ENCODE peak calls at places on chromosomes 3 and 15, in four cellular contexts. N, I, E and Q are unnamed samples.

GRCh38 chr3:14536055-14536815 is 3.9 kb downstream of the GRIP2 start:
- DNase-seq in I (no peak), N (no peak), E (no peak), Q (no peak)

GRCh38 chr3:5423076-5423475 is 235.6 kb downstream of the EDEM1 start:
- DNase-seq in N (no peak), E (no peak), I (no peak), Q (no peak)

GRCh38 chr3:21672303-21672702 is 78.7 kb downstream of the ZNF385D start:
- DNase-seq in N (no peak), E (no peak), I (no peak), Q (no peak)

GRCh38 chr15:57153140-57153539 is 223.2 kb upstream of the CGNL1 start:
- DNase-seq in N (no peak), I (no peak), E (no peak), Q (no peak)

GRCh38 chr3:57227930-57228733 is 603 bp downstream of the APPL1 start:
- DNase-seq in I (no peak), E (peak; percentile 59), N (no peak), Q (peak; percentile 26)

GRCh38 chr3:127762077-127762786 is 60.1 kb downstream of the MGLL start:
- DNase-seq in N (no peak), I (peak; percentile 56), E (no peak), Q (no peak)

GRCh38 chr15:50355980-50356379 is 982 bp upstream of the GABPB1 start:
- DNase-seq in E (no peak), I (no peak), N (no peak), Q (no peak)

GRCh38 chr3:18885612-18886011 is 262.7 kb upstream of the KCNH8 start:
- DNase-seq in E (no peak), N (no peak), I (no peak), Q (no peak)

GRCh38 chr3:113019182-113020137 is 28.7 kb downstream of the GTPBP8 start:
- DNase-seq in N (peak; percentile 81), E (peak; percentile 96), I (peak; percentile 67), Q (peak; percentile 94)

GRCh38 chr3:40258555-40258954 is 51.0 kb upstream of the EIF1B start:
- DNase-seq in I (no peak), E (no peak), N (no peak), Q (peak; percentile 13)

GRCh38 chr3:136839556-136839931 is 20.6 kb downstream of the SLC35G2 start:
- DNase-seq in N (no peak), I (no peak), E (no peak), Q (no peak)

GRCh38 chr3:160179906-160180305 is 45.3 kb upstream of the C3orf80 start:
- DNase-seq in I (no peak), N (no peak), E (no peak), Q (no peak)

GRCh38 chr3:46440531-46441294 is 24.0 kb downstream of the LTF start:
- DNase-seq in E (no peak), N (no peak), I (peak; percentile 56), Q (no peak)

GRCh38 chr3:130849111-130849552 is 44.8 kb upstream of the ATP2C1 start:
- DNase-seq in I (no peak), E (no peak), N (no peak), Q (no peak)

GRCh38 chr15:76904461-76905012 is 603 bp downstream of the SCAPER start:
- DNase-seq in N (peak; percentile 28), E (peak; percentile 53), I (no peak), Q (peak; percentile 46)

GRCh38 chr3:144923051-144923450 is 951.4 kb downstream of the DIPK2A start:
- DNase-seq in I (no peak), N (no peak), E (no peak), Q (no peak)

GRCh38 chr3:144921710-144922109 is 950.1 kb downstream of the DIPK2A start:
- DNase-seq in N (no peak), E (no peak), I (no peak), Q (no peak)
- TF ChIP-seq PBX3 in N (no peak), E (no peak), I (no peak), Q (no peak)

DNA sequence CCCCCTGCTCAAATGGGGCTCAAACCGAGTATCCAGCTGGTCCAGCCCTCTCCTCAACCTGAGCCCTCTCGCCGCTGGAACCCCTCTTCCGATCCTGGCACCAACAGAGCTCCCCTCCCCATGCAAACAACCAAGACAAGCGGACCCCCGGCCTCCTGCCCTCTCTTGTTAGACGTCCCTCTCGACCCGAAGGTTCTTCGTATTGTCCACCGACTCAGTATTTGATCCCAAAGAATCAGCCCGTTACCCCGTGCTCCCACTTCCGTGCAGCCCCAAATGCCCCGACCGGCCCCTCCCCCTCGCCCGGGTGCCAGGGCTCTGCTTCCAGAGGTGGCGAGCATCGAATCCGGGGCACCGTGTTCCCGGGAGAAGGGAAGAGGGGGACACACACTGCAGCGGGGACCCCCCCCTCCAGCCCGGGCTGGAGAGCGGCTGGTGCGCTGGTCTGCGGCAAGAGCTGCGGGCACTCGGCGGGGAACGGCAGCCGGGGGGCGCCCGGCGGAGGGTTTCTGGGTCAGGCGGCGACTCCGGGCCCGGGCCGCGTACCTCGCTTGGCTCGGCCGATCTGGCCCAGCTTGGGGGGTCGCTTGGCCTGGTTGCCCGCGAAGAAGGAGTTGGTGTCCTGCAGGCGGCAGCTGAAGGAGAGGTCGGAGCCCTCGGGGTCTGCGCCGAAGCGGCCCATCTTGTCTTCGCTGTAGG is 633 bp downstream of the CAMK2N2 start:
- DNase-seq in N (no peak), E (peak; percentile 76), I (no peak), Q (no peak)
- TF ChIP-seq PBX3 in N (no peak), E (no peak), I (no peak), Q (no peak)

GRCh38 chr3:99545941-99546580 is 92.3 kb upstream of the COL8A1 start:
- DNase-seq in I (no peak), E (no peak), N (no peak), Q (no peak)
- TF ChIP-seq PBX3 in I (no peak), E (no peak), N (no peak), Q (no peak)

GRCh38 chr15:59360896-59361295 is 11.8 kb downstream of the MYO1E start:
- DNase-seq in I (no peak), N (peak; percentile 39), E (no peak), Q (no peak)

GRCh38 chr15:59367022-59367451 is 5.6 kb downstream of the MYO1E start:
- DNase-seq in I (no peak), N (no peak), E (no peak), Q (no peak)

GRCh38 chr15:59366368-59367021 is 6.2 kb downstream of the MYO1E start:
- DNase-seq in I (no peak), N (no peak), E (no peak), Q (peak; percentile 55)

GRCh38 chr15:59362339-59362738 is 10.3 kb downstream of the MYO1E start:
- DNase-seq in I (no peak), N (no peak), E (no peak), Q (no peak)

GRCh38 chr15:59364238-59364637 is 8.4 kb downstream of the MYO1E start:
- DNase-seq in I (no peak), N (no peak), E (no peak), Q (no peak)
- TF ChIP-seq PBX3 in I (no peak), N (no peak), E (no peak), Q (no peak)

GRCh38 chr15:98774756-98775497 is 126.6 kb downstream of the IGF1R start:
- DNase-seq in N (peak; percentile 35), E (no peak), I (no peak), Q (no peak)

GRCh38 chr15:98777426-98777825 is 129.1 kb downstream of the IGF1R start:
- DNase-seq in E (no peak), I (no peak), N (no peak), Q (no peak)

GRCh38 chr15:98775498-98776230 is 127.3 kb downstream of the IGF1R start:
- DNase-seq in N (no peak), I (no peak), E (no peak), Q (no peak)

GRCh38 chr15:98778263-98778959 is 130.1 kb downstream of the IGF1R start:
- DNase-seq in N (no peak), E (no peak), I (no peak), Q (no peak)

DNA sequence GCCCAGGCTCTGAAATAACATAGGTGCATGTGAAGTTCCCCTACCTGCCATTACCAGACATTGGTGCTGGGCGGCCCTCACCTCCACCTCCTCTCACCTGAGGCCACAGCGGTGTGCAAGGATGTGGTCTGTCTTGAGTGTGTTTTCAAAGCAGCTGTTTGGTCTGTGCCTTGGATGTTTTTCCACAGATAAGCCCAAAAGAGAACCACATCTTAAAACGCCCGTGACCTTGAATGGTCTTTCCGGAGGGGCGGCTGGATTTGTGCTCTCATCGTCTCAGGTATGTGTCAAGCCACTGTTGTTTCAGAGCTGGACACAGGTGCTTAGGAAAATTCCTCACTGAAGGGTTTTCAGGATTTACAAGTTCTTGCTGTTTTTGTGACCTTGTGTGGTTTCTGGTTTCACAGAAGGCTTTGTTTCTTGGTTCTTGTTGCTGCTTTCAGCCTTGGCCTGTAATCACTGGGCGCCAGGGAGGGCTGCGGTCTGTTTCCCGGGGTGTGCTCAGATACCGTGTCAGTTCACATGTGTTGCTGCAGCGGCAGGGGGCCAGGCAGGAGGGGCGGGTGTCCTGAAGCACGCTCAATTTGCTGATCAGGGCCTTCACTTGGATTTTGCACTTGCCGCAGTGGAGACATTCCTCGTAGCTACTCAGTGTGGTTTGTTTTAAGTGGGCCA is 128.4 kb downstream of the IGF1R start:
- DNase-seq in I (peak; percentile 67), N (peak; percentile 78), E (no peak), Q (no peak)
- TF ChIP-seq PBX3 in I (no peak), N (no peak), E (no peak), Q (no peak)

GRCh38 chr15:90165157-90165556 is 36.0 kb upstream of the SEMA4B start:
- DNase-seq in I (no peak), E (no peak), N (no peak), Q (no peak)

GRCh38 chr15:90160781-90161727 is 40.1 kb upstream of the SEMA4B start:
- DNase-seq in I (no peak), E (no peak), N (peak; percentile 68), Q (peak; percentile 23)

GRCh38 chr15:90159213-90159612 is 41.9 kb upstream of the SEMA4B start:
- DNase-seq in I (no peak), E (no peak), N (no peak), Q (no peak)

GRCh38 chr15:90162956-90163355 is 38.2 kb upstream of the SEMA4B start:
- DNase-seq in E (no peak), N (no peak), I (no peak), Q (no peak)

GRCh38 chr15:90161946-90162345 is 39.2 kb upstream of the SEMA4B start:
- DNase-seq in E (no peak), I (peak; percentile 83), N (no peak), Q (peak; percentile 35)
- TF ChIP-seq PBX3 in E (no peak), I (peak; percentile 18), N (no peak), Q (no peak)

GRCh38 chr3:116188231-116188785 is 257.0 kb downstream of the LSAMP start:
- DNase-seq in I (no peak), N (no peak), E (no peak), Q (no peak)
- TF ChIP-seq PBX3 in I (no peak), N (no peak), E (no peak), Q (no peak)

DNA sequence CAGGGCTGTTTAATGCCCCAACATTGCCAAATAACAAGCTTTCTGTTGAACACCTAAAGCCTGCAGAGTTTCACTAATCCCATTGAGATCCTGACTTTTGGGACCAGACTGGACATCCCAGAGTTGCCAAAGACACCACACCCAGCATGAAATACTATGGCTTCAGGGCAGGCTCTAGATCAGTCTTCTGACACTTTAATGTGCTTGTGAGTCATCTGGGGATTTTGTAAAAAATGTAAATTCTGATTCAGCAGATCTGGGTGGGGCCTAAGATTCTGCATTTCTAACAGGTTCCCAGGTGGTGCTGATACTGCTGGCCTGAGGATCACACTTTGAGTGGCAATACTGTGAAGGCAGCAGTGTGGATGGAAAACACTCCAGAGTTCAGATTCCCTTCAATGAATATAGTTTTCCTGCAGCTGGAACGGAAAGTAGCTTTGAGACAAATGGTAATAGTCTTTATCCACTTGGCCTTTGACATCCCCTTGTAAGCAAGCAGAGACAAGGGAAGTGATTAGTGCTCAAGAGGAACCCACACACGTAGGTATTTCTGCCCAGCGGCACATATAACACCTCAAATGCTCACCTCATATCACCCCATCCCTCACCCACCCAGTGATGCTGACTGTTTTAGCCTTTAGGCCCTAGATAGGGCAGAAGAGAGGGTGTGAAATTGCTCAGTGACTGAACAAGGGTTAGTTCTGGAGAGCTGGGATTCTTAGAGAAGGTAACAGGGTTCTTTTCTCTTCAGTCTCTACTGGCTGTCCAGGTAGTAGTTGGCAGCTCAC is 51.4 kb upstream of the GSK3B start:
- DNase-seq in E (no peak), I (no peak), N (no peak), Q (peak; percentile 50)
- TF ChIP-seq PBX3 in E (peak; percentile 36), I (no peak), N (no peak), Q (no peak)